ENCODE peak calls at places on chromosomes 2 and 18, in five cellular contexts. M, I, W, A and T are unnamed samples.

GRCh38 chr18:13813271-13813849 is 10.6 kb upstream of the MC5R start:
- DNase-seq in M (no peak), I (peak), W (peak), A (peak), T (peak)

GRCh38 chr2:217573565-217573964 is 429.2 kb downstream of the TNS1 start:
- DNase-seq in M (no peak), I (no peak), W (peak), A (peak), T (no peak)

GRCh38 chr2:27977623-27978312 is 87.2 kb downstream of the BABAM2 start:
- DNase-seq in M (no peak), I (no peak), W (peak), A (peak), T (no peak)

GRCh38 chr18:38321262-38321661 is 755.7 kb upstream of the CELF4 start:
- DNase-seq in M (no peak), I (no peak), W (no peak), A (no peak), T (no peak)

GRCh38 chr18:3129053-3129864 is 90.5 kb downstream of the MYOM1 start:
- DNase-seq in M (peak), I (peak), W (peak), A (peak), T (peak)

GRCh38 chr18:11955299-11956029 is 25.8 kb upstream of the IMPA2 start:
- DNase-seq in M (no peak), I (no peak), W (peak), A (peak), T (peak)

GRCh38 chr18:58388736-58389135 is 240.2 kb downstream of the ALPK2 start:
- DNase-seq in M (no peak), I (no peak), W (no peak), A (no peak), T (no peak)

GRCh38 chr2:162885281-162886070 is 46.9 kb upstream of the KCNH7 start:
- DNase-seq in M (no peak), I (no peak), W (no peak), A (no peak), T (no peak)

GRCh38 chr18:72700961-72701710 is 157.0 kb upstream of the CBLN2 start:
- DNase-seq in M (no peak), I (no peak), W (peak), A (peak), T (peak)

GRCh38 chr2:4653989-4654388 is 950.6 kb downstream of the DCDC2C start:
- DNase-seq in M (no peak), I (no peak), W (no peak), A (no peak), T (peak)

GRCh38 chr2:181789827-181790448 is 101.6 kb upstream of the ITPRID2 start:
- DNase-seq in M (no peak), I (no peak), W (no peak), A (no peak), T (no peak)

GRCh38 chr18:77316641-77317040 is 67.0 kb downstream of the GALR1 start:
- DNase-seq in M (no peak), I (no peak), W (no peak), A (no peak), T (no peak)

GRCh38 chr18:55509631-55510372 is 78.2 kb downstream of the TCF4 start:
- DNase-seq in M (no peak), I (no peak), W (peak), A (peak), T (peak)

GRCh38 chr18:80148316-80149199 is 39.5 kb downstream of the ADNP2 start:
- DNase-seq in M (no peak), I (no peak), W (no peak), A (no peak), T (no peak)

GRCh38 chr2:188444106-188444835 is 152.6 kb downstream of the GULP1 start:
- DNase-seq in M (no peak), I (no peak), W (peak), A (no peak), T (no peak)

GRCh38 chr2:88172882-88173281 is 2.7 kb downstream of the THNSL2 start:
- DNase-seq in M (no peak), I (no peak), W (no peak), A (no peak), T (no peak)

GRCh38 chr2:240387669-240388358 is 47.6 kb upstream of the GPC1 start:
- DNase-seq in M (no peak), I (no peak), W (peak), A (peak), T (peak)

GRCh38 chr2:152354909-152355308 is 19.9 kb downstream of the FMNL2 start:
- DNase-seq in M (no peak), I (no peak), W (no peak), A (no peak), T (no peak)

GRCh38 chr2:11013196-11013595 is 101.5 kb downstream of the KCNF1 start:
- DNase-seq in M (no peak), I (no peak), W (no peak), A (no peak), T (no peak)

GRCh38 chr2:10732924-10733583 is 11.6 kb downstream of the ATP6V1C2 start:
- DNase-seq in M (no peak), I (no peak), W (no peak), A (no peak), T (no peak)

GRCh38 chr2:40202798-40203400 is 249.0 kb downstream of the SLC8A1 start:
- DNase-seq in M (no peak), I (no peak), W (peak), A (peak), T (peak)

GRCh38 chr2:133085646-133086045 is 415.6 kb upstream of the LYPD1 start:
- DNase-seq in M (no peak), I (no peak), W (no peak), A (no peak), T (no peak)

GRCh38 chr2:158600155-158600802 is 143.5 kb downstream of the PKP4 start:
- DNase-seq in M (no peak), I (no peak), W (peak), A (peak), T (no peak)

GRCh38 chr2:174593574-174594203 is 3.9 kb downstream of the WIPF1 start:
- DNase-seq in M (no peak), I (peak), W (peak), A (peak), T (peak)

GRCh38 chr18:38493991-38494559 is 928.5 kb upstream of the CELF4 start:
- DNase-seq in M (no peak), I (no peak), W (no peak), A (no peak), T (peak)

GRCh38 chr2:240502059-240502429 is 55.7 kb downstream of the ANKMY1 start:
- DNase-seq in M (no peak), I (no peak), W (no peak), A (no peak), T (no peak)

GRCh38 chr2:149080964-149081363 is 42.5 kb downstream of the LYPD6B start:
- DNase-seq in M (no peak), I (no peak), W (no peak), A (peak), T (peak)

GRCh38 chr2:128466377-128467175 is 147.9 kb upstream of the HS6ST1 start:
- DNase-seq in M (no peak), I (no peak), W (no peak), A (no peak), T (no peak)

GRCh38 chr2:158914731-158915130 is 53.7 kb upstream of the TANC1 start:
- DNase-seq in M (no peak), I (no peak), W (no peak), A (no peak), T (no peak)

GRCh38 chr2:204272089-204272488 is 273.2 kb upstream of the PARD3B start:
- DNase-seq in M (no peak), I (no peak), W (no peak), A (no peak), T (peak)

GRCh38 chr2:105521176-105521575 is 122.3 kb upstream of the FHL2 start:
- DNase-seq in M (no peak), I (peak), W (peak), A (peak), T (peak)

GRCh38 chr18:3452750-3453539 is 3.0 kb downstream of the TGIF1 start:
- DNase-seq in M (no peak), I (no peak), W (peak), A (peak), T (no peak)

GRCh38 chr18:8688857-8689256 is 16.5 kb upstream of the MTCL1 start:
- DNase-seq in M (no peak), I (no peak), W (no peak), A (no peak), T (no peak)

GRCh38 chr2:25597881-25598280 is 75.5 kb downstream of the DTNB start:
- DNase-seq in M (no peak), I (no peak), W (no peak), A (no peak), T (peak)

GRCh38 chr2:129229830-129230441 is 749.5 kb upstream of the RAB6C start:
- DNase-seq in M (no peak), I (no peak), W (no peak), A (no peak), T (no peak)

GRCh38 chr2:98467082-98467536 is 22.5 kb downstream of the INPP4A start:
- DNase-seq in M (no peak), I (no peak), W (no peak), A (no peak), T (no peak)

GRCh38 chr18:43661570-43661969 is 384.3 kb upstream of the SYT4 start:
- DNase-seq in M (peak), I (peak), W (peak), A (peak), T (peak)

GRCh38 chr2:207160115-207160514 is 5.6 kb downstream of the KLF7 start:
- DNase-seq in M (no peak), I (no peak), W (peak), A (no peak), T (no peak)

DNA sequence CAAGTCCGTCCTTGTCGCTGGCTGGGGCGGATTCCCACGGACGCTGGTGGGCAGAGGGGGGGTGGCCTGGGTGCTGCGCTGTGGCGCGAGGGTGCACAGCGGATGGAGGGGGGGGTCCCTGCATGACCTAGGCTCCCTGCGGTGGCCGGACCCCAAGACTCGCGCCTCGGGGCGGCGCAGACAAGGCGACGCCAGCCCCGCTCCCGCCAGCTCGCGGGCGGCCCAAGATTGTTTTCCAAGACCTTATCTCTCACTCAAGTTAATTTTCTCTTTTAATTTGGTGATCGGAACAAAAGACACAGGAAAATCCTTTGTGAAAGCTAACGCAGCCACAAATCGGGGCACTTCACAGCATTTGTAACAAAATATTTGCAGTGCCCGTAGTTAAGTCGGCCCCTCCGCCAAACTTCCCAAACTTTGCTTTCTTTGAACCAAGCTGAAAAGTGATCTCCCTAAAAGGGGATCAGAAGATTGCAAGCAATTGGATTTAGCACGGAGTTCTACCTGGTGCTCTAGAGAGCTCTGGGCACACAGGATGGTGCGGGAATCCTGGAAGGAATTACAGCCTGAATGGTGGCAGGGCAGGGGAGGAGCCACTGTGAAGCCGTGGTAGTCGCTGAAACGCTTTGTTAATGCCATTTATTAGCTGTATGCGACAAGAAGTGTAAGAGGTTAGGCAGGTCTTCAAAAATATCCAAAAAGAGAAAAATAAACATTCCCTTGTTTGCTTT is 4.8 kb upstream of the ID2 start:
- DNase-seq in M (no peak), I (peak), W (peak), A (peak), T (peak)
- H3K4me3 ChIP-seq in M (peak), I (peak), W (peak), A (peak), T (no peak)

GRCh38 chr2:68057658-68058396 is 5.0 kb downstream of the C1D start:
- DNase-seq in M (no peak), I (no peak), W (no peak), A (no peak), T (peak)

GRCh38 chr2:68059769-68060525 is 2.9 kb downstream of the C1D start:
- DNase-seq in M (no peak), I (no peak), W (peak), A (peak), T (no peak)

GRCh38 chr2:68062680-68063387 is at the start of gene C1D:
- DNase-seq in M (peak), I (peak), W (peak), A (peak), T (peak)

GRCh38 chr2:68060652-68061051 is 2.2 kb downstream of the C1D start:
- DNase-seq in M (no peak), I (no peak), W (no peak), A (no peak), T (no peak)
- H2BK120ac ChIP-seq in M (no peak), I (no peak), W (no peak), A (no peak), T (no peak)

GRCh38 chr2:168245074-168245825 is 2.1 kb downstream of the STK39 start:
- DNase-seq in M (no peak), I (no peak), W (no peak), A (peak), T (no peak)

GRCh38 chr2:168241208-168241607 is 6.2 kb downstream of the STK39 start:
- DNase-seq in M (no peak), I (no peak), W (no peak), A (no peak), T (peak)

GRCh38 chr2:168244318-168244717 is 3.1 kb downstream of the STK39 start:
- DNase-seq in M (no peak), I (no peak), W (no peak), A (peak), T (no peak)

GRCh38 chr2:168241746-168242145 is 5.6 kb downstream of the STK39 start:
- DNase-seq in M (no peak), I (no peak), W (no peak), A (peak), T (no peak)

DNA sequence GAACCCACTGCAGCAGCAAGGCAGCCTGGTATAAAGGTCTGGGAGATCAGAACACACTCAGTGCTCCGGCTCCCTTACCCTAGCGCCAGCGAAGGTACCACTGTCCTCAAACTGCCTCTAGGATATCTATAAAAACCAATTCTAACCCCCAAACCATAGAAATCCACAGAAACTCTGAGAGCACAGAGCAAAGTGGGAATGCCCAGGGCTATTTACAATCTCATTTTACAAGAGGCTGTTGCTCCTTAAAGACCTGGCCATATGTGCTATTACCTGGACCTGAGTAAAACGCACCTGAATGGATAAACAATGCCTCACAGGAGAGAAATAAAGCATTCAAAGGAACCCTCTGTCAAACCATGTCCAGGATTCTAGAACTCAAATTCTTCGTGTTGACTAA is 4.3 kb downstream of the STK39 start:
- DNase-seq in M (no peak), I (no peak), W (no peak), A (no peak), T (no peak)
- H3K4me3 ChIP-seq in M (no peak), I (no peak), W (no peak), A (no peak), T (no peak)

GRCh38 chr2:119490653-119491195 is 33.6 kb downstream of the SCTR start:
- DNase-seq in M (no peak), I (no peak), W (no peak), A (no peak), T (peak)
- H2BK120ac ChIP-seq in M (no peak), I (no peak), W (no peak), A (no peak), T (no peak)

GRCh38 chr2:47658646-47659320 is 124.2 kb upstream of the MSH6 start:
- DNase-seq in M (no peak), I (no peak), W (no peak), A (no peak), T (no peak)
- H3K4me3 ChIP-seq in M (no peak), I (no peak), W (no peak), A (no peak), T (no peak)

GRCh38 chr18:41645600-41646360 is 309.3 kb upstream of the PIK3C3 start:
- DNase-seq in M (no peak), I (no peak), W (no peak), A (no peak), T (no peak)
- H2BK120ac ChIP-seq in M (no peak), I (no peak), W (no peak), A (no peak), T (no peak)

GRCh38 chr2:101753207-101753616 is 55.7 kb downstream of the MAP4K4 start:
- DNase-seq in M (no peak), I (no peak), W (peak), A (no peak), T (no peak)
- H3K4me3 ChIP-seq in M (no peak), I (no peak), W (no peak), A (no peak), T (no peak)

GRCh38 chr2:102181919-102182635 is 4.7 kb upstream of the IL1RL2 start:
- DNase-seq in M (no peak), I (no peak), W (no peak), A (peak), T (no peak)

GRCh38 chr2:102185347-102185746 is 1.5 kb upstream of the IL1RL2 start:
- DNase-seq in M (no peak), I (no peak), W (no peak), A (no peak), T (no peak)

GRCh38 chr2:102181376-102181775 is 5.4 kb upstream of the IL1RL2 start:
- DNase-seq in M (no peak), I (no peak), W (no peak), A (no peak), T (no peak)

GRCh38 chr2:102186676-102187190 is at the start of gene IL1RL2:
- DNase-seq in M (no peak), I (no peak), W (no peak), A (no peak), T (peak)

DNA sequence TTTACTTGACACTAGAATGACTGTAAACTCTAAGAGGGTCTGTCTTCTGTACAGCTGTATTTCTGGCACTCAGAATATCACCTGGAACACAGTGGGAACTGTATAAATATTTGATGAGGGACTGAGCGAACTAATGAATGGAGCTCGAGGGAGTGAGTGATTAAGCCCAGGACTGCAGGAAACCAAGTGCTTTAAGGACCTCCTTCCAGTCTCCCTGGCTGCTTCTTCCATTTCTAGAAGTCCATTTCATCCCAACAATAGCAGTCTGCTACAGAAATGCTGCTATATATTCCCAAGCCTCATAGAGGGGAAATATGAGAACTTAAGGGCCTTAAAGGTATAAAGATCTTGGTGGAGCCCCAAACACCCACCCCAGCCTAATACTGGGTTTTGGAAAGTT is 2.8 kb upstream of the IL1RL2 start:
- DNase-seq in M (no peak), I (no peak), W (no peak), A (no peak), T (no peak)
- H2BK120ac ChIP-seq in M (no peak), I (no peak), W (no peak), A (no peak), T (no peak)

GRCh38 chr2:153487993-153488562 is 9.5 kb upstream of the RPRM start:
- DNase-seq in M (no peak), I (no peak), W (no peak), A (no peak), T (no peak)
- H3K4me3 ChIP-seq in M (peak), I (peak), W (no peak), A (no peak), T (no peak)